ENCODE peak calls at places on chromosomes 3 and 15, in nine cellular contexts. H is GM20000, F is heart right ventricle, P is GM13977, Q is WTC11, M is psoas muscle, I is cardiac fibroblast, G is foreskin fibroblast, N is tibial artery. S is an unnamed sample.

GRCh38 chr15:78306176-78306774 is 6.9 kb upstream of the SKIC8 start:
- DNase-seq in F (no peak), N (no peak), H (no peak), P (no peak), I (peak), G (peak), Q (no peak), M (no peak), S (no peak)

GRCh38 chr3:43063114-43063513 is 42.8 kb downstream of the POMGNT2 start:
- DNase-seq in N (no peak), Q (no peak), F (no peak), M (no peak), H (no peak), I (no peak), G (no peak), P (no peak), S (no peak)

GRCh38 chr15:85690546-85691226 is 104.0 kb downstream of the KLHL25 start:
- DNase-seq in M (no peak), H (peak), Q (no peak), I (no peak), P (peak), G (no peak), N (no peak), F (no peak), S (peak)

GRCh38 chr3:133797396-133798105 is 8.1 kb upstream of the SRPRB start:
- DNase-seq in F (no peak), Q (no peak), G (no peak), H (no peak), P (no peak), N (no peak), M (no peak), I (no peak), S (no peak)

GRCh38 chr15:22735781-22736180 is 50.7 kb upstream of the NIPA1 start:
- DNase-seq in F (no peak), G (no peak), P (no peak), Q (no peak), I (peak), H (no peak), M (no peak), N (no peak), S (no peak)

GRCh38 chr3:72724070-72724469 is 124.2 kb downstream of the SHQ1 start:
- DNase-seq in I (no peak), G (no peak), Q (no peak), P (no peak), F (no peak), H (no peak), N (no peak), M (no peak), S (no peak)

GRCh38 chr3:107216711-107217110 is 160.5 kb upstream of the CCDC54 start:
- DNase-seq in H (no peak), Q (no peak), G (peak), N (no peak), F (peak), M (no peak), I (peak), P (no peak), S (no peak)

GRCh38 chr3:186962445-186962844 is 32.1 kb downstream of the ST6GAL1 start:
- DNase-seq in Q (no peak), F (no peak), G (no peak), I (no peak), N (peak), H (no peak), P (no peak), M (no peak), S (no peak)

GRCh38 chr3:57065588-57065987 is 5.1 kb downstream of the SPATA12 start:
- DNase-seq in G (no peak), Q (no peak), I (no peak), F (no peak), N (no peak), M (no peak), P (no peak), H (no peak), S (no peak)

GRCh38 chr3:29693863-29694262 is 413.0 kb downstream of the RBMS3 start:
- DNase-seq in N (no peak), G (peak), H (no peak), P (no peak), Q (peak), M (peak), F (no peak), I (peak), S (no peak)

GRCh38 chr3:197475514-197475913 is 80.3 kb downstream of the BDH1 start:
- DNase-seq in N (no peak), G (no peak), H (no peak), I (no peak), M (no peak), P (no peak), F (no peak), Q (no peak), S (no peak)

GRCh38 chr15:24054547-24055245 is 367.6 kb upstream of the NDN start:
- DNase-seq in Q (no peak), N (no peak), F (no peak), I (no peak), G (no peak), H (no peak), P (no peak), M (no peak), S (no peak)

GRCh38 chr15:78915341-78916087 is 29.3 kb downstream of the CTSH start:
- DNase-seq in F (no peak), P (no peak), N (peak), M (peak), G (no peak), Q (no peak), H (no peak), I (peak), S (no peak)

GRCh38 chr3:106401666-106402319 is 533.0 kb upstream of the CBLB start:
- DNase-seq in M (no peak), F (no peak), N (no peak), G (no peak), P (no peak), H (no peak), Q (no peak), I (peak), S (no peak)

GRCh38 chr3:46312996-46313395 is 40.9 kb upstream of the CCR2 start:
- DNase-seq in P (no peak), H (no peak), F (peak), G (no peak), I (peak), M (no peak), N (no peak), Q (no peak), S (no peak)

GRCh38 chr15:66608159-66608558 is 42.4 kb upstream of the LCTL start:
- DNase-seq in P (no peak), N (no peak), M (no peak), F (no peak), H (no peak), I (no peak), Q (no peak), G (no peak), S (no peak)

GRCh38 chr3:79871656-79872055 is 103.9 kb upstream of the ROBO1 start:
- DNase-seq in H (no peak), Q (no peak), P (no peak), I (peak), M (no peak), N (no peak), G (no peak), F (no peak), S (no peak)

GRCh38 chr3:15269091-15269989 is 63.0 kb downstream of the SH3BP5 start:
- DNase-seq in H (peak), M (peak), Q (no peak), G (peak), I (peak), P (peak), F (peak), N (peak), S (peak)

GRCh38 chr15:77493324-77493907 is 72.7 kb downstream of the HMG20A start:
- DNase-seq in N (no peak), H (peak), P (peak), I (peak), Q (no peak), F (no peak), M (no peak), G (no peak), S (no peak)

GRCh38 chr3:127008236-127008635 is 25.3 kb downstream of the PLXNA1 start:
- DNase-seq in F (no peak), H (no peak), P (no peak), M (no peak), G (no peak), I (no peak), Q (no peak), N (no peak), S (no peak)

DNA sequence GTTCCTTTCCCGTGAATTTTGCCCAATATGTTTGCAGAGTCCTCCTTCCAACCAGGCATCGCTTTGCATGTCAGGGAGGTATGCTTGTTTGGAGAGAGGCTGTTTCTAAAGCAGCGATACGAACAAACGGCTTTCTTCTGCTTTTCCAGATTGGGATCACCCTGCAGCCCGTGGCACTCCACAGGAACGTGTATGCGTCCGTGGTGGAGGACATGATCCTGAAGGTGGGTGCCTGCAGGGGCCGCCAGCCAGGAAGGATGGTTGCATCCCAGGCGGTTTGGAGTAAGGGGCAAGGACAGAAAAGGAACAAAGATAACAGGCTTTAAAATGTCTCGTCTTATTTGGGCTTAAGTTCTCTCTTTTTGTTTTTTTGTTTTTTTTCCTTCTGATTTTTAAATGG is 17.5 kb downstream of the MAP6D1 start:
- DNase-seq in N (no peak), I (no peak), F (no peak), P (no peak), M (no peak), H (no peak), Q (no peak), G (no peak), S (no peak)
- TF ChIP-seq CTCF in N (no peak), I (no peak), F (no peak), P (no peak), M (no peak), H (no peak), Q (no peak), G (no peak), S (no peak)

DNA sequence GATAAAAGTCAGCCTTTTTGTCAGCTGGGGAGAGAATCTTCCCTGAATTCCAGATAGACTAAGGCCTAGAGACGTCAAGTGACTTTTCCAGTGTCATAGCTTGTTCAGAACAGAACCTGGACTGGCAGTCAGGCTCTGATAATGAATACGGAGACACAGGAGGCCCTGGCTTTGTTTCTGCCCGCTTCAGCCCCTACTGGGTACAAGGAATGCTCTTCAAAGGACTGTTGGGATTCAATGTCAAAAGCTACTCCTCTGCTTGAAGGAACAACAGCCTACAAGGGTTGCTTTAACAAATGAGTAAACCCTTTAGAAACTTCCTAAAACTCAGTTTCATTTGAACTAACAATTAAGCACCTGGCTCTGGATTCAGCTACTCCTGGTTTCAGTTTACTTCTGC is 412.3 kb downstream of the OXSM start:
- DNase-seq in P (no peak), Q (no peak), I (no peak), H (no peak), N (no peak), M (no peak), G (no peak), F (no peak), S (no peak)
- TF ChIP-seq CTCF in P (no peak), Q (no peak), I (no peak), H (no peak), N (no peak), M (no peak), G (no peak), F (no peak), S (no peak)

GRCh38 chr15:50124557-50125080 is 5.6 kb upstream of the ATP8B4 start:
- DNase-seq in Q (no peak), N (no peak), I (no peak), F (no peak), P (no peak), M (no peak), G (no peak), H (no peak), S (no peak)

GRCh38 chr15:50126072-50126471 is 7.0 kb upstream of the ATP8B4 start:
- DNase-seq in I (no peak), H (no peak), P (no peak), G (no peak), N (no peak), Q (no peak), M (no peak), F (no peak), S (no peak)

GRCh38 chr15:50127255-50127777 is 8.3 kb upstream of the ATP8B4 start:
- DNase-seq in F (no peak), Q (no peak), P (no peak), G (no peak), H (no peak), M (no peak), N (no peak), I (no peak), S (no peak)

GRCh38 chr15:50131617-50132016 is 12.6 kb upstream of the ATP8B4 start:
- DNase-seq in Q (no peak), H (no peak), N (no peak), P (no peak), F (no peak), G (no peak), M (no peak), I (no peak), S (no peak)

GRCh38 chr15:50128266-50128665 is 9.2 kb upstream of the ATP8B4 start:
- DNase-seq in F (peak), Q (peak), I (no peak), M (peak), G (no peak), N (peak), H (no peak), P (no peak), S (no peak)
- TF ChIP-seq CTCF in F (no peak), Q (no peak), I (no peak), M (no peak), G (no peak), N (no peak), H (no peak), P (no peak), S (no peak)

GRCh38 chr15:69760263-69760855 is 307.7 kb downstream of the RPLP1 start:
- DNase-seq in P (no peak), F (no peak), I (peak), H (no peak), Q (no peak), M (no peak), G (peak), N (no peak), S (no peak)

GRCh38 chr15:69758810-69759410 is 306.3 kb downstream of the RPLP1 start:
- DNase-seq in I (peak), Q (no peak), F (peak), M (no peak), N (no peak), P (peak), H (peak), G (no peak), S (peak)

GRCh38 chr15:69760890-69761568 is 308.4 kb downstream of the RPLP1 start:
- DNase-seq in I (peak), H (peak), P (peak), G (peak), Q (no peak), M (peak), N (peak), F (peak), S (peak)

GRCh38 chr15:69766156-69766555 is 313.5 kb downstream of the RPLP1 start:
- DNase-seq in M (no peak), F (no peak), H (no peak), N (no peak), I (no peak), Q (no peak), G (no peak), P (no peak), S (no peak)

DNA sequence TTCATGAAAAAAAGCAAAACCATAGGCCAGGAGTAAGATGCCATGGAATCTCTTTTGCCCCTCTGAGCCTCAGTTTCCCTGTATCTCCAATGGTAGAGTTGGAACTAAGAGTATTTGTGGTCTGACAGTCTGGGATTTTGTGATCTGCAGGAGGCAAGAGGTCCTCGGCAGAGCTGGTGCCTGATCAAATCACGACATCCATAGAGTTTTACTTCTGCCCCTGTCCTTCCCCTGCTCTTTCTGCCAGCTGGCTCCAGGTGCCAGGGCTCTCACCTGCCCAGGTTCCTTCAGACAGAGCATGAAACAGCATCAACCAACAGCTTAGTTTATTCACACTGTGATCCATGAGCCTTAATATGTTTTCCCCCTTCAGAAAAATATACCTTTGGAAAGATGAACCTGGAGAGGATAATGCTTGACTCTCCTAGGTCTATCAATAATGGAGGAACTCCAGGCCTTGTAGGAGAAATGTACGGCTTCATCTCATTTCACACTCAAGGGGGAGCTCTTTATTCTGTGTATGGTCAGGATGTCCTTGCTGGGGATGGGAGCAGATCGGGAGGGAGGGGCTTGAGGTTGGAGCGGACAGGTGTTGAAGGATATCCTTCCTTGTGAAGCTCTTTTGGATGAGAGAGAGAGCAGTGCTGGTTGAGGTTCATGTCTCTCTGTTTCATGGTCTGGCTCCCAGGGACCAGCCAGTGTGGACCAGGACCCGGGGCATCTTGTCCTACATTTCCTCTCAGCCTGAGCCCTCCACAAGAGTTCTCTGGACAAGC is 309.9 kb downstream of the RPLP1 start:
- DNase-seq in I (peak), P (no peak), N (no peak), Q (peak), M (no peak), H (no peak), F (no peak), G (no peak), S (no peak)
- TF ChIP-seq CTCF in I (no peak), P (peak), N (no peak), Q (peak), M (no peak), H (no peak), F (no peak), G (no peak), S (no peak)

GRCh38 chr15:59174161-59174845 is 32.3 kb upstream of the LDHAL6B start:
- DNase-seq in P (no peak), N (no peak), M (no peak), G (no peak), H (no peak), F (no peak), I (no peak), Q (no peak), S (no peak)

GRCh38 chr15:59173194-59173593 is 33.4 kb upstream of the LDHAL6B start:
- DNase-seq in I (no peak), N (no peak), M (no peak), P (no peak), F (no peak), G (no peak), H (no peak), Q (no peak), S (no peak)

GRCh38 chr15:59177445-59177728 is 29.3 kb upstream of the LDHAL6B start:
- DNase-seq in N (no peak), P (peak), G (no peak), I (no peak), F (no peak), M (no peak), Q (no peak), H (no peak), S (no peak)

GRCh38 chr15:59176653-59177444 is 29.8 kb upstream of the LDHAL6B start:
- DNase-seq in Q (no peak), H (no peak), P (no peak), N (no peak), M (no peak), F (no peak), G (no peak), I (no peak), S (no peak)

DNA sequence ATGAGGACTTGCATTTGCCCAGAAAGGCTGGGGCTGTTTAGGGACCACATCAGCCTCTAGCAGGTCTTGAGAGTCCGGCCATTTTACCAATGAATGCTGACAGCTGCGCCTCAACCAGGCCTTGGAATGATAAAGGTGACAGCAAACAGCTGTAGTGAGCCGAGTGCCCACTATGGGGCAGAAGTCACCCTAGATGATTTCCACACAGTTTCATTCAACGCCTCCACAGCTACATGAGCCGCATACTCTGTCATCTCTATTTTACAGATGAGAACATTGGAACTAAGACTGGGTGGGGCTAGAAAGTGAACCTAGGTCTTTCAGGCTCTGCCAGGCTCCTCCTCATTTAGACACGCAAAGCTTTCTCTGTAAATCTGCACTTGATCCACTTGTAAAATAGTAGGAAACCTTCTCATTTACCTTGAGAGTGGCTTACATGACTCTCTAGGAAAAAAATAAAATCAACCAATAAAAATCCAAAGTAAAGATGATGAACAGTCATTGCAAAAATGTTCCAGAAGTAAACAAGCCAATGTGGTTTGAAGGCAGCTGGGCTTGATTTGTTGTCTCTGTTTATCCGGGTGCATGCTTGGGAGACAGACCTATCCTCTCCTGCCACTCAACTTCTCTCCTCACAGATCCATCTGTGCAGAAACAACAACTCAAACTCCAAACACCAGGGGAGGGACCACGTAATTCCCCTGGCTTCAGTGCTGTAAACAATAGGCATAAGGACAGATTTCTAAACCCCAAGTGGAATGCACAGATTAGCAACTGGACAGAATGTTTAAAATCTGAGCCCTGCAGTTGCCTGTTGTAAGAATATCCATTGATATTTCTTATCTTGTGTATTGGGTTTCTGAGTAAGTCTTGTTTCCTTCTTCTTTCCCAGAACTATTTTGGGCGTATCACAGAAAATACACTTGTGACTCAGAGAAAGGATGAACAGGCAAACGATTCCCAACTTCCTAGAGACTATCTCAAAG is 31.5 kb upstream of the LDHAL6B start:
- DNase-seq in N (no peak), H (peak), F (peak), G (peak), M (peak), I (peak), Q (peak), P (peak), S (no peak)
- TF ChIP-seq CTCF in N (peak), H (no peak), F (peak), G (peak), M (peak), I (peak), Q (no peak), P (peak), S (no peak)

GRCh38 chr3:117914540-117914939 is 1120.1 kb downstream of the IGSF11 start:
- DNase-seq in H (no peak), I (no peak), G (no peak), M (no peak), P (no peak), Q (no peak), F (no peak), N (no peak), S (no peak)
- TF ChIP-seq CTCF in H (no peak), I (no peak), G (no peak), M (no peak), P (no peak), Q (no peak), F (no peak), N (no peak), S (no peak)

GRCh38 chr3:157865449-157865862 is 240.8 kb downstream of the SHOX2 start:
- DNase-seq in P (peak), H (peak), I (peak), M (no peak), G (no peak), F (no peak), Q (peak), N (no peak), S (no peak)
- TF ChIP-seq CTCF in P (peak), H (peak), I (peak), M (peak), G (peak), F (peak), Q (peak), N (no peak), S (no peak)

DNA sequence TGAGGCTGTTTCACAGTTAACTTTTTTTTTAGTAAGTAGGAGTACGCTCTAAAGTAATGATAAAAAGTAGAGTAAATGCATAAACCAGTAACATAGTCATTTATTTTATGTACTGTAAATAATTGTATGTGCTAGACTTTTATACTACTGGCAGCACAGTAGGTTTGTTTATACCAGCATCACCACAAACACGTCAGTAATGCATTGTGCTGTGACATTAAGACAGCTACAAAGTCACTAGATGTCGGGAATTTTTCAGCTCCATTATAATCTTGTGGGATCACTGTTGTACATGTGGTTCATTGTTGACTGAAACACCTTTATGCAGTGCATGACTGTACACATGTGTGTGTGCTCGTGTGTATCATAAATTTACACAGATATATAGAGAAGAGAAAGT is 618.0 kb upstream of the ADAMTS9 start:
- DNase-seq in P (no peak), Q (no peak), F (no peak), I (no peak), M (no peak), N (no peak), G (no peak), H (no peak), S (no peak)
- TF ChIP-seq CTCF in P (no peak), Q (no peak), F (no peak), I (no peak), M (no peak), N (no peak), G (no peak), H (no peak), S (no peak)